ENCODE peak calls at places on chromosomes 5 and 9, in four cellular contexts. Y is K562, R is HepG2, E is GM12878. P is an unnamed sample.

GRCh38 chr5:116554764-116555163 is 19.9 kb downstream of the SEMA6A start:
- DNase-seq in Y (no peak), R (peak), E (no peak), P (no peak)

GRCh38 chr5:4189317-4189716 is 593.7 kb downstream of the IRX1 start:
- DNase-seq in Y (no peak), R (no peak), E (no peak), P (no peak)

GRCh38 chr9:132597073-132597775 is 14.8 kb downstream of the BARHL1 start:
- DNase-seq in Y (no peak), R (no peak), E (no peak), P (no peak)

GRCh38 chr5:178994580-178995340 is at the start of gene GRM6:
- DNase-seq in Y (no peak), R (no peak), E (no peak), P (peak)

GRCh38 chr5:113452941-113453340 is 18.2 kb upstream of the TSSK1B start:
- DNase-seq in Y (no peak), R (no peak), E (no peak), P (no peak)

GRCh38 chr5:51286046-51286445 is 97.2 kb upstream of the ISL1 start:
- DNase-seq in Y (no peak), R (no peak), E (no peak), P (no peak)

GRCh38 chr5:68424799-68425537 is 209.4 kb downstream of the PIK3R1 start:
- DNase-seq in Y (no peak), R (no peak), E (peak), P (no peak)

GRCh38 chr9:134690946-134691694 is 49.5 kb downstream of the COL5A1 start:
- DNase-seq in Y (no peak), R (no peak), E (no peak), P (no peak)

GRCh38 chr5:56433039-56433438 is 199.9 kb upstream of the ANKRD55 start:
- DNase-seq in Y (no peak), R (no peak), E (no peak), P (no peak)

GRCh38 chr9:63859475-63860215 is 1425.4 kb downstream of the FOXD4L5 start:
- DNase-seq in Y (peak), R (peak), E (no peak), P (no peak)

GRCh38 chr5:177023247-177023703 is 779 bp downstream of the ZNF346 start:
- DNase-seq in Y (peak), R (peak), E (no peak), P (peak)

GRCh38 chr9:111805262-111805661 is 10.5 kb upstream of the SHOC1 start:
- DNase-seq in Y (no peak), R (no peak), E (no peak), P (no peak)

GRCh38 chr9:121598167-121599000 is 53.0 kb upstream of the DAB2IP start:
- DNase-seq in Y (no peak), R (no peak), E (no peak), P (peak)

GRCh38 chr5:178589180-178590140 is 733 bp downstream of the COL23A1 start:
- DNase-seq in Y (peak), R (no peak), E (no peak), P (peak)

GRCh38 chr9:83027153-83027867 is 35.6 kb downstream of the RASEF start:
- DNase-seq in Y (no peak), R (peak), E (no peak), P (no peak)

GRCh38 chr5:149338364-149338763 is 6.9 kb upstream of the GRPEL2 start:
- DNase-seq in Y (no peak), R (peak), E (no peak), P (no peak)

GRCh38 chr5:100595812-100596173 is 60.6 kb downstream of the FAM174A start:
- DNase-seq in Y (no peak), R (no peak), E (no peak), P (no peak)

GRCh38 chr5:79806741-79807140 is 117.1 kb downstream of the CMYA5 start:
- DNase-seq in Y (no peak), R (no peak), E (no peak), P (peak)

GRCh38 chr5:114789773-114790402 is 379.8 kb downstream of the TRIM36 start:
- DNase-seq in Y (peak), R (peak), E (no peak), P (peak)

GRCh38 chr5:81125959-81126358 is 107.2 kb upstream of the CKMT2 start:
- DNase-seq in Y (no peak), R (peak), E (no peak), P (no peak)

GRCh38 chr5:157560560-157560959 is 15.0 kb downstream of the ADAM19 start:
- DNase-seq in Y (no peak), R (no peak), E (no peak), P (no peak)

GRCh38 chr9:35996358-35996970 is 38.5 kb upstream of the OR2S2 start:
- DNase-seq in Y (no peak), R (no peak), E (no peak), P (peak)

GRCh38 chr9:91813261-91813795 is 136.7 kb downstream of the ROR2 start:
- DNase-seq in Y (no peak), R (no peak), E (no peak), P (no peak)

GRCh38 chr5:150599917-150600511 is 40.4 kb upstream of the SYNPO start:
- DNase-seq in Y (no peak), R (no peak), E (no peak), P (no peak)

GRCh38 chr5:39197556-39197955 is 21.8 kb downstream of the FYB1 start:
- DNase-seq in Y (no peak), R (no peak), E (no peak), P (no peak)

GRCh38 chr5:171598279-171599152 is 179.1 kb downstream of the FGF18 start:
- DNase-seq in Y (no peak), R (no peak), E (no peak), P (peak)

GRCh38 chr5:172007795-172008465 is 1.5 kb upstream of the FBXW11 start:
- DNase-seq in Y (no peak), R (no peak), E (no peak), P (no peak)

GRCh38 chr5:96708600-96708999 is 46.4 kb downstream of the CAST start:
- DNase-seq in Y (no peak), R (no peak), E (no peak), P (no peak)

GRCh38 chr9:129486496-129487306 is 134.2 kb downstream of the C9orf50 start:
- DNase-seq in Y (no peak), R (no peak), E (no peak), P (no peak)

DNA sequence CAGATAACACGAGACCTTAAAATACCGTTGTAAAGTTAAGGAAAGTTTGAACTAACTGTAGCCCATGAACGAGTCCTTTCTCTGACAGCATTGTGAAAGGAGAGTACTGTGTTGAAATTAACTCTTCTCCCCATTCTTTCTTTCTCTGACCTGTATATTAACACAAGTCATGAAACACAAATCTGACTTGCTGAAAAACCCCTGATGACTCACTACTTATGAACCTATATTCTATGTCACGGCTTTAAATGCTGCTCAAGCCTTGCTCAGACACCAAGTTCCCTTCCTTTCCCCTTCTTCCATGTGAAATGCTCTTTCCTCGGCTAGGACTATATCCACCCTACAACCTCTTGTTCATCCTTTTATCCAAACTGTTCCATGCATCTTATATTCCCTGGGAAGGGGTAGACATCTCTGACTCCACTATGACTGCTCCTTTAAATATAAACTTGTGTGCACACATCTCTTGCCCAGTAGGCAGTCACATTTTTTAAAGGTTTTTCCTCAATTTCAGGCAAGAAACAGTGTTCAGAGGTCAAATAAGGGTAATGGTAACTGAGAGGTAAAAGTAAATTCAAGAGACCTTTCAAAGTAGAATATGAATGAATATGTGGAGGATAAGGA is 142.9 kb downstream of the NFIB start:
- DNase-seq in Y (no peak), R (no peak), E (no peak), P (no peak)
- TF ChIP-seq CREB1 in Y (no peak), R (no peak), E (no peak), P (no peak)

DNA sequence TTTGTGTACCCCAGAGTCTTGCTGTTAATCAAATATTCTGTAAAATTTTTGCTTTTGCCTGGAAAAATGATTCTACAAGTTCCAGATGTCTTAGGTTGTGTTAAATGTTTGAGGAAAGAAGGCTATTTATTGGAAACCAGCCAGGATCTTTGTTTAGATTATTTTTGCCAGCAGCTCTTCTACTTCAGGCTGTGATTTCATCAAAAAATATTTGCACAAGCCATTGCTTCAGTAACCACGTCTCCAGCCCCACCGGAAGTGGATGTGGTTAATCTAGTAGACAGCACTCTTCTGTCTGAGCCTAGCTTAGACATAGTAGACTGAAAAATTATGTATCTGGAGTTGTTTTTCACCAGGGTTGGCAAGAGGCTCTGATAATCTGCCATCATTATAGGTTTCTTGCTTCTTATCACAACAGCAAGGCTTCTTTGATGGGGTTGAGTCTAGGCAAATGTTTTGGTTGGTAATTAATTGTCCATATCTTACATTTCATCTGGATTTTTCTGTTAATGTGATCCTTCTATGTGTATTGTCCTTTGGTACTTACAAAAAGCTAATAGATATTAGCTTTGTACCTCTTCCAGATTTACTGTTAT is 17.1 kb downstream of the KCTD16 start:
- DNase-seq in Y (no peak), R (peak), E (peak), P (no peak)
- H3K4me3 ChIP-seq in Y (no peak), R (no peak), E (no peak), P (no peak)

DNA sequence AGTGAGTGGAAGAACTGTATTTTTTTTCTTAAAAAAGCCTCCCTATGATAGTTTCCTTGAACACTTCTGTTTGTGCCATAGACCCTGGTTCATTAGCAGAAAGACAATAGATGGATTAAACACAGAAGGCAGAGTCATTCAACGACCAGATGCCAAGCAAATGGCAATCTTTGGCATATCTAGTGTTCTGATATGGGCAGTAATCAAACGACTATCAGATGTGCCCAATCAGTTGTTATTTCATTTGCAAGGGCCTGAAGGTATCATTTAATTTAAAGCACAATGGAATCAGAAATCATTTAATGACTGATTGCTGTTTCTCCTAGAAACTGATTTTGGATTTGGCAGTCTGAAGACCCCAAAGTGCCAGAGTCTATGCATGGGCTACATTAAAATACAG is 61.3 kb downstream of the SGCD start:
- DNase-seq in Y (no peak), R (no peak), E (no peak), P (no peak)
- TF ChIP-seq JUNB in Y (no peak), R (no peak), E (no peak), P (no peak)

DNA sequence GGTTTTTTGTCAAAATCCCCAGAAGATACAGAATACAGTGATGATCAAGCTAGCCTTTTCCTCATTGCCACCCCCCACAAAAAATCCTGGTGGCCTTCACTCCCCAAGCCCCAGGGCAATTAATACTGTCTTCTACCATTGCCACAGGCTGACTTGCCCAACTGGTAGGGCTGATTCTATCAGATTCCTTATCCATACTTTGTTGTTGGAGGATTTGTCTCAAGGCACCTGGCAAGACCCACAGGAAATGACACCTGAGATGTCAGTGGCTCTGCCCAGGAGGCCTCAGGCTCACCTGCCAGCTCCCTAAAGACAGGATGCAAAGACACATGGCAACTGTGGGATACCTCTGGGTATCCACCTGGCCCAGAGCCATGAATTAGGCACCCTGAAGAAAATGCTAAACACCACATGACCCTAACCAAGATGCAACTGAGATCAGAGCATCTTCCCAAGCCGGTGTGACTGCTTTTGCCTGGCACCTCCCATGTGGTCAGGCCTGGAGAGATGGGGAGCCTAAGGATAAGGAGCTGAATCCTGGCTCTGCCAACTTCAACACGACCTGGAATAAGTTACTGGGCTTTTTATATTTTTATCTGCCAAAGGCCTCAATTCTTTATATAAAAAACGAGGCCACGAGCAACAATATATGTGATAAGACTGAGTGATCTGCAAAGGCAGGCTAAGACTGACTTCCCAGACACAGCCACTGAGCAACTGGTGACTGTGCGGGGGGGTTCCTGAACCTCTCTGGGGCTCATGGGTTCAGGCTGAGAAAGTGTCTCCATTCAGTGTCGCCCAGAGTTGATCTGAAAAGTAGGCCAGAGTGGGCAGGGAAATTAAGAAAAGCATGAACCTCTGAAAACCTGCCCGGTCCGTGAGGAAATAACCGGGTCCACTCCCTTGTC is 944 bp downstream of the ATOX1 start:
- DNase-seq in Y (peak), R (no peak), E (no peak), P (peak)
- TF ChIP-seq CREB1 in Y (no peak), R (no peak), E (no peak), P (no peak)

GRCh38 chr5:141611289-141611688 is 7.5 kb downstream of the DIAPH1 start:
- DNase-seq in Y (no peak), R (no peak), E (no peak), P (peak)
- H3K4me3 ChIP-seq in Y (no peak), R (no peak), E (no peak), P (no peak)

P was measured in GM23338.